ENCODE peak calls at places on chromosome 7, in four cellular contexts. One of them, this sample, is unnamed.

GRCh38 chr7:35617076-35617475 is 77.9 kb downstream of the HERPUD2 start:
- DNase-seq in stimulated activated CD8-positive, alpha-beta memory T cell treated with anti-CD3 and anti-CD28 coated beads, Interleukin-12 subunit alpha, Interleukin-12 subunit beta, amount 100 ng/mL, for 1 hour: no peak
- DNase-seq in naive thymus-derived CD8-positive, alpha-beta T cell: no peak
- DNase-seq in foreskin fibroblast: peak
- DNase-seq in this sample: no peak

GRCh38 chr7:14552060-14552459 is 350.5 kb downstream of the DGKB start:
- DNase-seq in stimulated activated CD8-positive, alpha-beta memory T cell treated with anti-CD3 and anti-CD28 coated beads, Interleukin-12 subunit alpha, Interleukin-12 subunit beta, amount 100 ng/mL, for 1 hour: no peak
- DNase-seq in foreskin fibroblast: no peak
- DNase-seq in naive thymus-derived CD8-positive, alpha-beta T cell: no peak
- DNase-seq in this sample: no peak

GRCh38 chr7:125061776-125062397 is 132.3 kb upstream of the POT1 start:
- DNase-seq in naive thymus-derived CD8-positive, alpha-beta T cell: no peak
- DNase-seq in stimulated activated CD8-positive, alpha-beta memory T cell treated with anti-CD3 and anti-CD28 coated beads, Interleukin-12 subunit alpha, Interleukin-12 subunit beta, amount 100 ng/mL, for 1 hour: no peak
- DNase-seq in foreskin fibroblast: peak
- DNase-seq in this sample: no peak

GRCh38 chr7:47088329-47089067 is 493.4 kb downstream of the TNS3 start:
- DNase-seq in naive thymus-derived CD8-positive, alpha-beta T cell: no peak
- DNase-seq in foreskin fibroblast: peak
- DNase-seq in stimulated activated CD8-positive, alpha-beta memory T cell treated with anti-CD3 and anti-CD28 coated beads, Interleukin-12 subunit alpha, Interleukin-12 subunit beta, amount 100 ng/mL, for 1 hour: no peak
- DNase-seq in this sample: peak

GRCh38 chr7:69411018-69411417 is 187.3 kb upstream of the AUTS2 start:
- DNase-seq in stimulated activated CD8-positive, alpha-beta memory T cell treated with anti-CD3 and anti-CD28 coated beads, Interleukin-12 subunit alpha, Interleukin-12 subunit beta, amount 100 ng/mL, for 1 hour: no peak
- DNase-seq in naive thymus-derived CD8-positive, alpha-beta T cell: no peak
- DNase-seq in foreskin fibroblast: no peak
- DNase-seq in this sample: no peak

GRCh38 chr7:108455833-108456677 is at the start of gene NRCAM:
- DNase-seq in naive thymus-derived CD8-positive, alpha-beta T cell: peak
- DNase-seq in foreskin fibroblast: peak
- DNase-seq in stimulated activated CD8-positive, alpha-beta memory T cell treated with anti-CD3 and anti-CD28 coated beads, Interleukin-12 subunit alpha, Interleukin-12 subunit beta, amount 100 ng/mL, for 1 hour: no peak
- DNase-seq in this sample: peak

GRCh38 chr7:22920664-22921063 is 93.3 kb downstream of the HYCC1 start:
- DNase-seq in naive thymus-derived CD8-positive, alpha-beta T cell: no peak
- DNase-seq in stimulated activated CD8-positive, alpha-beta memory T cell treated with anti-CD3 and anti-CD28 coated beads, Interleukin-12 subunit alpha, Interleukin-12 subunit beta, amount 100 ng/mL, for 1 hour: no peak
- DNase-seq in foreskin fibroblast: peak
- DNase-seq in this sample: no peak

GRCh38 chr7:44618754-44619153 is 12.3 kb downstream of the OGDH start:
- DNase-seq in foreskin fibroblast: no peak
- DNase-seq in stimulated activated CD8-positive, alpha-beta memory T cell treated with anti-CD3 and anti-CD28 coated beads, Interleukin-12 subunit alpha, Interleukin-12 subunit beta, amount 100 ng/mL, for 1 hour: no peak
- DNase-seq in naive thymus-derived CD8-positive, alpha-beta T cell: no peak
- DNase-seq in this sample: no peak

GRCh38 chr7:31007634-31008033 is 43.9 kb downstream of the GHRHR start:
- DNase-seq in stimulated activated CD8-positive, alpha-beta memory T cell treated with anti-CD3 and anti-CD28 coated beads, Interleukin-12 subunit alpha, Interleukin-12 subunit beta, amount 100 ng/mL, for 1 hour: no peak
- DNase-seq in foreskin fibroblast: no peak
- DNase-seq in naive thymus-derived CD8-positive, alpha-beta T cell: no peak
- DNase-seq in this sample: no peak

GRCh38 chr7:41385996-41386395 is 316.9 kb downstream of the INHBA start:
- DNase-seq in naive thymus-derived CD8-positive, alpha-beta T cell: no peak
- DNase-seq in stimulated activated CD8-positive, alpha-beta memory T cell treated with anti-CD3 and anti-CD28 coated beads, Interleukin-12 subunit alpha, Interleukin-12 subunit beta, amount 100 ng/mL, for 1 hour: no peak
- DNase-seq in foreskin fibroblast: no peak
- DNase-seq in this sample: peak

GRCh38 chr7:25908154-25908948 is 243.6 kb upstream of the NFE2L3 start:
- DNase-seq in stimulated activated CD8-positive, alpha-beta memory T cell treated with anti-CD3 and anti-CD28 coated beads, Interleukin-12 subunit alpha, Interleukin-12 subunit beta, amount 100 ng/mL, for 1 hour: no peak
- DNase-seq in naive thymus-derived CD8-positive, alpha-beta T cell: no peak
- DNase-seq in foreskin fibroblast: no peak
- DNase-seq in this sample: no peak

GRCh38 chr7:129067943-129068548 is 13.1 kb upstream of the TNPO3 start:
- DNase-seq in naive thymus-derived CD8-positive, alpha-beta T cell: no peak
- DNase-seq in stimulated activated CD8-positive, alpha-beta memory T cell treated with anti-CD3 and anti-CD28 coated beads, Interleukin-12 subunit alpha, Interleukin-12 subunit beta, amount 100 ng/mL, for 1 hour: no peak
- DNase-seq in foreskin fibroblast: no peak
- DNase-seq in this sample: no peak

GRCh38 chr7:97731736-97732370 is at the start of gene TAC1:
- DNase-seq in naive thymus-derived CD8-positive, alpha-beta T cell: no peak
- DNase-seq in stimulated activated CD8-positive, alpha-beta memory T cell treated with anti-CD3 and anti-CD28 coated beads, Interleukin-12 subunit alpha, Interleukin-12 subunit beta, amount 100 ng/mL, for 1 hour: no peak
- DNase-seq in foreskin fibroblast: peak
- DNase-seq in this sample: peak

GRCh38 chr7:103958284-103958818 is 31.1 kb downstream of the RELN start:
- DNase-seq in stimulated activated CD8-positive, alpha-beta memory T cell treated with anti-CD3 and anti-CD28 coated beads, Interleukin-12 subunit alpha, Interleukin-12 subunit beta, amount 100 ng/mL, for 1 hour: no peak
- DNase-seq in naive thymus-derived CD8-positive, alpha-beta T cell: no peak
- DNase-seq in foreskin fibroblast: no peak
- DNase-seq in this sample: no peak

GRCh38 chr7:24987331-24987842 is 7.4 kb upstream of the OSBPL3 start:
- DNase-seq in stimulated activated CD8-positive, alpha-beta memory T cell treated with anti-CD3 and anti-CD28 coated beads, Interleukin-12 subunit alpha, Interleukin-12 subunit beta, amount 100 ng/mL, for 1 hour: no peak
- DNase-seq in foreskin fibroblast: no peak
- DNase-seq in naive thymus-derived CD8-positive, alpha-beta T cell: no peak
- DNase-seq in this sample: no peak

GRCh38 chr7:157151626-157152339 is 13.1 kb downstream of the UBE3C start:
- DNase-seq in naive thymus-derived CD8-positive, alpha-beta T cell: no peak
- DNase-seq in foreskin fibroblast: no peak
- DNase-seq in stimulated activated CD8-positive, alpha-beta memory T cell treated with anti-CD3 and anti-CD28 coated beads, Interleukin-12 subunit alpha, Interleukin-12 subunit beta, amount 100 ng/mL, for 1 hour: no peak
- DNase-seq in this sample: no peak